ENCODE peak calls at places on chromosomes 7 and 10, in eight cellular contexts. G, B, C, W, U, Q, M and A are unnamed samples.

GRCh38 chr7:156184164-156184563 is 371.9 kb upstream of the SHH start:
- DNase-seq in B (no peak), U (no peak), M (no peak), C (no peak), W (no peak), Q (no peak), G (no peak), A (no peak)

GRCh38 chr7:142420554-142421362 is 162.9 kb upstream of the PRSS58 start:
- DNase-seq in Q (no peak), W (no peak), U (no peak), C (no peak), G (no peak), B (peak; percentile 18), M (peak; percentile 61), A (no peak)

GRCh38 chr10:89171996-89172395 is 35.1 kb downstream of the CH25H start:
- DNase-seq in C (no peak), W (no peak), B (no peak), G (no peak), M (no peak), Q (no peak), U (no peak), A (no peak)

GRCh38 chr7:57210212-57210611 is 78.0 kb upstream of the ZNF479 start:
- DNase-seq in B (no peak), W (no peak), G (no peak), M (no peak), C (no peak), U (no peak), Q (peak; percentile 32), A (no peak)

GRCh38 chr10:4733843-4734224 is 92.2 kb upstream of the AKR1E2 start:
- DNase-seq in C (no peak), M (no peak), U (no peak), Q (no peak), B (no peak), W (no peak), G (no peak), A (no peak)

GRCh38 chr10:97858001-97858439 is 8.4 kb downstream of the GOLGA7B start:
- DNase-seq in G (no peak), Q (no peak), C (no peak), W (no peak), B (peak; percentile 44), U (no peak), M (no peak), A (no peak)

GRCh38 chr10:104622598-104623209 is 18.4 kb upstream of the SORCS3 start:
- DNase-seq in W (no peak), M (no peak), C (no peak), U (no peak), Q (no peak), G (no peak), B (peak; percentile 67), A (no peak)

GRCh38 chr7:108294595-108294994 is 161.6 kb downstream of the NRCAM start:
- DNase-seq in W (no peak), M (peak; percentile 48), Q (no peak), C (no peak), G (no peak), U (peak; percentile 98), B (no peak), A (no peak)

GRCh38 chr10:117454502-117454901 is 79.3 kb upstream of the PDZD8 start:
- DNase-seq in M (no peak), G (no peak), B (no peak), U (no peak), Q (no peak), C (no peak), W (no peak), A (no peak)

GRCh38 chr7:51062222-51062987 is 254.2 kb downstream of the COBL start:
- DNase-seq in W (no peak), B (no peak), U (no peak), G (no peak), M (no peak), C (no peak), Q (no peak), A (peak; percentile 22)

GRCh38 chr10:75857896-75858295 is 426.5 kb downstream of the LRMDA start:
- DNase-seq in Q (no peak), B (no peak), U (no peak), W (no peak), M (no peak), C (no peak), G (no peak), A (no peak)
- H3K4me3 ChIP-seq in Q (no peak overlapping the region), B (no peak overlapping the region), U (no peak overlapping the region), W (no peak overlapping the region), M (no peak overlapping the region), C (no peak overlapping the region), G (no peak overlapping the region), A (no peak overlapping the region)

DNA sequence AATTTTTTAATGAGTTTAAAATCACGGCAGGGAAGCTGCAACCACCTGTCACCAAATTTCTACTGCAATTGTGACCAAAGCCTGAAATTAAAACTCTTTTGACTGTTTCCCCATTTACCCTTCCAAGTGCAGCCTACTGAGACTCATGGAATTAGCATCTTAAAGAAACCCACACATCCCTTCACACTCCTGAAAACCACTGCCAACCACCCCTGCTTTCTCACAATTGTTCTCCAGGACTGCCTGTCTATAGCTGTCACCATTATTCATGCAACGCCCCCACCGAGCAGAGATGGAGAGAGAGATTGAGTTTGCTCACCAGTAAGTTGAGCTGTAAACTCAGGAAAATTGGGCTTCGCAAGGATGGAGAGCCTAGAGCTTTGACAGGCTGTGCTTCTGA is 383.8 kb upstream of the SORCS1 start:
- DNase-seq in B (no peak), M (no peak), G (no peak), C (no peak), U (no peak), Q (no peak), W (no peak), A (peak; percentile 76)
- H3K4me3 ChIP-seq in B (no peak overlapping the region), M (no peak overlapping the region), G (no peak overlapping the region), C (no peak overlapping the region), U (no peak overlapping the region), Q (no peak overlapping the region), W (no peak overlapping the region), A (no peak overlapping the region)

DNA sequence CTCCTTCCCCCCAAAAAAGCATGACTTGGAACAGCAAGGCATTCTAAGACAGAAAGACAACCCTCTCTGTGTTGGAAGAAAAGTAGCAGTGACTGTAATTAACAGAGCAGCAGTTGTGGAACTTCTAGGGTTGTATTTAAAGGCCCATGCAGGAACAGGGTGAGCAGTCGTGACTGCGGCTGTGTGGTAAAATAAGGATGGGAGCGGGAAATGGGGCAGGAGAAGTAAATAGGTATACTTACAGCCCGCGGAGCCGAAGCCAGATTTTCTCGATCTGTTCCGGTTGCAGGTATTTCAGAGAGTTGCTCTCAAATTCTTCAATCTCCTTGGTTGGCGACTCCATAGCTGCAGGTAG is 179 bp downstream of the PDE1C start:
- DNase-seq in Q (no peak), M (no peak), C (no peak), W (no peak), U (no peak), B (no peak), G (no peak), A (no peak)
- H3K4me3 ChIP-seq in Q (peak overlapping the region; percentile 79), M (peak overlapping the region; percentile 38), C (no peak overlapping the region), W (no peak overlapping the region), U (no peak overlapping the region), B (peak overlapping the region; percentile 75), G (peak overlapping the region; percentile 65), A (peak overlapping the region; percentile 64)

DNA sequence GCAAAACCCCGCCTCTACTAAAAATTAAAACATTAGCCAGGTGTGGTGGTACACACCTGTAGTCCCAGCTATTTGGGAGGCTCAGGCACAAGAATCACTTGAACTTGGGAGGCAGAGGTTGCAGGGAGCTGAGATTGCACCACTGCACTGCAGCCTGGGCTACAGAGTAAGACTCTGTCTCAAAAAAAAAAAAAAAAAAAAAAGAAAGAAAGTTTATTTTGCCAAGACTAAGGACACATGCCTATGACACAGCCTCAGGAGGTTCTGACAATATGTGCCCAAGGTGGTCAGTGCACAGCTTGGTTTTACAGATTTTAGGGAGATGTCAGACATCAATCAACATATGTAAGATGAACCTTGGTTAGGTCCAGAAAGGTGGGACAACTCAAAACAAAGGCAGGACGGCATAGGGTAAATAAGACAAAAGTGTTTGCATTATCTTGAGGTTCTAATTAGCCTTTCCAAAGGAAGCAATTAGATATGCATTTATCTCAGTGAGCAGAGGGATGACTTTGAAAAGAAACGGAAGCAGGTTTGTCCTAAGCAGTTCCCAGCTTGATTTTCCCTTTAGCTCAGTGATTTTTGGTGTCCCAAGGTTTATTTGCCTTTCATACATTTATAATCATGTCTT is 20.7 kb upstream of the OTUD1 start:
- DNase-seq in Q (no peak), G (no peak), M (no peak), W (no peak), C (no peak), U (no peak), B (no peak), A (no peak)
- H3K4me3 ChIP-seq in Q (no peak overlapping the region), G (no peak overlapping the region), M (no peak overlapping the region), W (no peak overlapping the region), C (no peak overlapping the region), U (no peak overlapping the region), B (no peak overlapping the region), A (no peak overlapping the region)

GRCh38 chr7:20217193-20217948 is at the start of gene MACC1:
- DNase-seq in W (peak; percentile 28), M (no peak), U (no peak), C (no peak), G (peak; percentile 53), Q (no peak), B (peak; percentile 86), A (no peak)
- H3K4me3 ChIP-seq in W (no peak within 1 kb of the TSS), M (no peak within 1 kb of the TSS), U (no peak within 1 kb of the TSS), C (no peak within 1 kb of the TSS), G (peak within 1 kb of the TSS; percentile 4), Q (no peak within 1 kb of the TSS), B (peak within 1 kb of the TSS; percentile 18), A (no peak within 1 kb of the TSS)

GRCh38 chr10:103180491-103180890 is 12.6 kb downstream of the NT5C2 start:
- DNase-seq in W (no peak), U (no peak), B (no peak), C (no peak), M (no peak), G (no peak), Q (no peak), A (no peak)
- H3K4me3 ChIP-seq in W (no peak overlapping the region), U (no peak overlapping the region), B (no peak overlapping the region), C (no peak overlapping the region), M (no peak overlapping the region), G (no peak overlapping the region), Q (no peak overlapping the region), A (no peak overlapping the region)

GRCh38 chr10:103078309-103078615 is 114.8 kb downstream of the NT5C2 start:
- DNase-seq in W (no peak), G (no peak), Q (no peak), B (no peak), M (no peak), C (no peak), U (no peak), A (no peak)

GRCh38 chr10:103077491-103078308 is 115.4 kb downstream of the NT5C2 start:
- DNase-seq in W (no peak), G (no peak), U (no peak), Q (no peak), B (no peak), C (no peak), M (no peak), A (no peak)

GRCh38 chr10:103079946-103080345 is 113.1 kb downstream of the NT5C2 start:
- DNase-seq in Q (no peak), U (no peak), C (no peak), G (no peak), M (no peak), W (no peak), B (no peak), A (no peak)

GRCh38 chr10:103079100-103079499 is 114.0 kb downstream of the NT5C2 start:
- DNase-seq in W (no peak), G (no peak), C (no peak), M (no peak), U (no peak), Q (no peak), B (no peak), A (no peak)

GRCh38 chr10:103078676-103079075 is 114.4 kb downstream of the NT5C2 start:
- DNase-seq in M (no peak), W (no peak), B (no peak), Q (no peak), U (no peak), G (no peak), C (no peak), A (no peak)
- H3K4me3 ChIP-seq in M (no peak overlapping the region), W (no peak overlapping the region), B (no peak overlapping the region), Q (no peak overlapping the region), U (no peak overlapping the region), G (no peak overlapping the region), C (no peak overlapping the region), A (no peak overlapping the region)